ENCODE peak calls at places on chromosome 13, in ten cellular contexts. Q is A549, T is tibial nerve, R is sigmoid colon, A is suprapubic skin, M is transverse colon, D is ovary, K is stomach, B is HepG2, U is GM12878. F is an unnamed sample.
A peak's percentile ranks its signal among the peaks of the same experiment; 100 is the strongest.

GRCh38 chr13:111204438-111205177 is 89.5 kb downstream of the ARHGEF7 start:
- DNase-seq in A (no peak), D (peak; percentile 85), Q (no peak), T (peak; percentile 72), M (no peak), B (peak; percentile 43), K (no peak), U (no peak), R (peak; percentile 86), F (no peak)

GRCh38 chr13:106619688-106620555 is 52.0 kb upstream of the ARGLU1 start:
- DNase-seq in T (peak; percentile 23), Q (peak; percentile 51), D (peak; percentile 51), M (peak; percentile 26), K (no peak), B (peak; percentile 40), U (peak; percentile 2), R (no peak), A (no peak), F (no peak)

GRCh38 chr13:31747966-31748365 is 8.6 kb downstream of the RXFP2 start:
- DNase-seq in D (no peak), U (no peak), B (no peak), R (no peak), Q (no peak), T (no peak), A (no peak), M (no peak), K (no peak), F (no peak)

GRCh38 chr13:81916471-81916870 is 1575.5 kb upstream of the SPRY2 start:
- DNase-seq in U (no peak), K (no peak), D (no peak), B (no peak), M (no peak), T (no peak), R (no peak), Q (no peak), A (no peak), F (no peak)

GRCh38 chr13:76903544-76904162 is 17.4 kb upstream of the KCTD12 start:
- DNase-seq in B (peak; percentile 49), R (peak; percentile 79), A (no peak), T (peak; percentile 63), M (peak; percentile 65), K (peak; percentile 69), U (peak; percentile 25), D (peak; percentile 69), Q (peak; percentile 74), F (no peak)

GRCh38 chr13:40149611-40150283 is 494.3 kb downstream of the COG6 start:
- DNase-seq in D (peak; percentile 67), R (peak; percentile 79), U (no peak), B (no peak), A (no peak), K (no peak), Q (peak; percentile 16), M (no peak), T (peak; percentile 34), F (no peak)

GRCh38 chr13:26253262-26253786 is 605 bp upstream of the CDK8 start:
- DNase-seq in Q (no peak), A (no peak), M (no peak), D (no peak), K (no peak), R (no peak), T (no peak), U (no peak), B (no peak), F (no peak)

GRCh38 chr13:51452391-51453307 is at the start of gene INTS6:
- DNase-seq in Q (peak; percentile 98), U (peak; percentile 92), T (peak; percentile 99), B (peak; percentile 98), M (peak; percentile 99), A (peak; percentile 100), K (peak; percentile 99), D (peak; percentile 100), R (peak; percentile 100), F (peak; percentile 100)

GRCh38 chr13:108919036-108919907 is 289.9 kb downstream of the MYO16 start:
- DNase-seq in Q (peak; percentile 88), B (no peak), M (no peak), T (no peak), R (no peak), U (no peak), K (no peak), D (no peak), A (no peak), F (no peak)

GRCh38 chr13:99909836-99910619 is 61.5 kb downstream of the ZIC5 start:
- DNase-seq in B (no peak), A (no peak), M (no peak), T (no peak), D (no peak), Q (no peak), K (peak; percentile 59), U (no peak), R (no peak), F (no peak)

GRCh38 chr13:51453959-51454703 is 1.3 kb upstream of the INTS6 start:
- DNase-seq in M (peak; percentile 33), T (peak; percentile 36), D (peak; percentile 44), R (peak; percentile 70), U (no peak), K (no peak), B (no peak), A (no peak), Q (peak; percentile 3), F (no peak)

GRCh38 chr13:34941835-34942731 is at the start of gene NBEA:
- DNase-seq in K (peak; percentile 74), Q (peak; percentile 76), D (peak; percentile 74), M (peak; percentile 79), B (peak; percentile 19), A (peak; percentile 85), T (peak; percentile 44), U (peak; percentile 16), R (peak; percentile 85), F (peak; percentile 95)
- TF ChIP-seq POLR2A in K (no peak), Q (peak; percentile 66), D (peak; percentile 33), M (no peak), B (no peak), A (no peak), T (peak; percentile 40), U (peak; percentile 63), R (no peak), F (no peak)

DNA sequence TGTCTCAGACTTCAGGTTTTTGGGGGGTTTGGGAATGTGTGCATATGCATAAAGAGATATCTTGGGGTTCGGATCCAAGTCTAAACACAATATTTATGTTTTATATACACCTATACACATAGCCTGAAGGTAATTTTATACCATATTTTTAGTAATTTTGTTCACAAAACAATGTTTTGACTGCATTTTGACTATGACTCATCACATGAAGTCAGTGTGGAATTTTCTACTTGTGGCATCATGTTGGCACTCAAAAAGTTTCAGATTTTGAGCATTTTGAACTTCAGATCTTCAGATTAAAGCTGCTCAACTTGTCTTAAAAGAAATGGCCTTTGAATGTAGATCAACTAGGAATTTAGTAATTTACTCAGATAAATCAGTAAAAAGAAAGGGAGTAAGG is 712.9 kb upstream of the GPC6 start:
- DNase-seq in M (no peak), A (no peak), R (no peak), U (no peak), D (no peak), B (no peak), T (no peak), Q (no peak), K (no peak), F (no peak)
- TF ChIP-seq EP300 in M (no peak), A (no peak), R (no peak), U (no peak), D (no peak), B (no peak), T (no peak), Q (no peak), K (no peak), F (no peak)

DNA sequence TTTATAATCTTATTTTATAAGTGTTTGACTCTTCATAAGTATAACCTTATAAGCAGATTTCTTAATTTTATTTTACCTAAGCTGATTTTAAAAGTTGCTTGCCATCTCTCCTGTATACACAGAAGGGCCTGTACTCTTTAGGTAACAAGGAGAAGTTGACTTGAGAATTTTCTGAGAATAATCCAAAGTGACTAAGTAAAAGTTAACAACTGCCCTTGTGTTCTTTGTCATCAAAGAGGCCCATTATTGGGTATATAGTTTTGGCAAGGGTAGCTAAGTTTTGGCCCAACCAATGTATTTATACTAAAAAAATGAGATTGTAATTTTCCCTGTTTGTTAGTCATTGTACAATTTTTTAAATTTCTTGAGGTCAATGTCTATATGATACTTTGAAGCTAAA is 3.2 kb downstream of the LCP1 start:
- DNase-seq in M (no peak), U (no peak), R (no peak), A (no peak), D (no peak), Q (no peak), B (no peak), K (no peak), T (no peak), F (no peak)
- H3K4me1 ChIP-seq in M (peaks cover 10% of the 10 kb centered on the region), U (peaks cover 5% of the 10 kb centered on the region), R (no peaks in the 10 kb centered on the region), A (no peaks in the 10 kb centered on the region), D (no peaks in the 10 kb centered on the region), Q (no peaks in the 10 kb centered on the region), B (peaks cover 4% of the 10 kb centered on the region), K (peaks cover 24% of the 10 kb centered on the region), T (no peaks in the 10 kb centered on the region), F (no peaks in the 10 kb centered on the region)

GRCh38 chr13:23443110-23443509 is 9.6 kb upstream of the SACS start:
- DNase-seq in Q (no peak), B (no peak), R (no peak), K (no peak), U (no peak), A (no peak), M (no peak), D (no peak), T (no peak), F (no peak)

GRCh38 chr13:23445794-23446193 is 12.3 kb upstream of the SACS start:
- DNase-seq in R (no peak), B (no peak), U (no peak), Q (no peak), D (no peak), M (no peak), T (no peak), A (no peak), K (no peak), F (no peak)

GRCh38 chr13:23436680-23437079 is 3.2 kb upstream of the SACS start:
- DNase-seq in R (no peak), U (no peak), K (no peak), T (no peak), A (no peak), M (no peak), B (no peak), Q (no peak), D (no peak), F (no peak)

GRCh38 chr13:23443878-23444277 is 10.4 kb upstream of the SACS start:
- DNase-seq in D (no peak), A (no peak), B (no peak), U (no peak), R (no peak), T (no peak), M (no peak), Q (no peak), K (no peak), F (no peak)

DNA sequence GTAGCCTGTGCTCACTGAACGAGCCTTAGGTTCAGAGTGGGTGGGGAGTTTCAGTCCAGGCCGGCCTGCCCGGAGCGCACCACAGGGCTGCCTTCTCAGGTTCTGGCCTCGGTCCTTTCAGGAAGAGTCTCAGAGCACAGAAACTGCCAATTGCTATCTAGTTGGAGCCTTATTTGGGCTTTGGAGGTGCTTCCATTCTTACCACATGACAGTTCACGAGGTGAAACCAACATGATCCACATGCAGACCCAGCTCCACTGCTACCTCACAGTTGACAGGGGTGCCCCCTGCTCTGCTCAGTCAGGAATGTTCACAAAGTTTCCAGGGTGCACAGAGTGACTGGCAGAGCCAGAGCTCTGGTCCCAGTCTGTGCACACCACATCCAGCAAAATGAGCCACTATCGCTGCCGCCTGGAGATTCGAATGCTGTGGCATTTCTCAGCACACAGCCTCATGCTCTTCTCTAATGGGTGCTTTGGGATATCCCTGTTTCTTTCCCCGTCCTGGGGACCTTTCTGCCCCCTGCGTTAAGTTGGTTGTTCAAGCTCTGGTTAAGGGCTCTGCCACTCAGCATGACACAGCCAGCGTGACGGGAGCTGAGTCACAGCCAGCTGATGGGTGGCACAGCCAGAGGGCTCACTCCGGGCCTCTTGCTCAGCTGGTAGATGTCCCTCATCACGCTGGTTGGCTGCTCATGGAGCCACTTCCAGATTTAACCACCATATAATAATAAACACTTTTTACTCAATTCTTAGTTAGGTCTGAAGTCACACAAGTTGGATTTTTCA is 7.5 kb upstream of the SACS start:
- DNase-seq in A (no peak), Q (peak; percentile 20), B (no peak), D (no peak), T (no peak), U (no peak), K (no peak), M (no peak), R (no peak), F (no peak)
- TF ChIP-seq POLR2A in A (no peak), Q (no peak), B (no peak), D (no peak), T (no peak), U (no peak), K (no peak), M (no peak), R (no peak), F (no peak)